ENCODE peak calls at places on chromosomes 4 and X, in nine cellular contexts. E is NCI-H1436; L is iPS-NIHi11; J is lower lobe of right lung; P is colonic mucosa; F is activated B cell treated with CpG ODN at 0.5 μM for 24 hours; S is epithelial cell of esophagus; M is activated CD4-positive, alpha-beta T cell treated with anti-CD3 and anti-CD28 coated beads, Interleukin-2, amount 50 U/mL, for 1 hour; G is naive thymus-derived CD8-positive, alpha-beta T cell. B is an unnamed sample.

GRCh38 chr4:5524900-5525299 is 183.5 kb downstream of the EVC2 start:
- DNase-seq in E (no peak), L (no peak), J (no peak), P (no peak), F (no peak), S (no peak), M (no peak), G (no peak), B (no peak)

GRCh38 chr4:186932196-186932595 is 208.5 kb upstream of the FAT1 start:
- DNase-seq in E (no peak), L (no peak), J (no peak), P (no peak), F (no peak), S (no peak), M (no peak), G (no peak), B (no peak)

GRCh38 chr4:128338634-128339355 is 51.2 kb upstream of the PGRMC2 start:
- DNase-seq in E (no peak), L (no peak), J (no peak), P (no peak), F (no peak), S (peak), M (no peak), G (no peak), B (no peak)

GRCh38 chr4:150419939-150420338 is 162.0 kb upstream of the MAB21L2 start:
- DNase-seq in E (no peak), L (no peak), J (no peak), P (no peak), F (no peak), S (no peak), M (no peak), G (no peak), B (no peak)

GRCh38 chr4:155339588-155339987 is 37.2 kb downstream of the MAP9 start:
- DNase-seq in E (no peak), L (no peak), J (no peak), P (peak), F (no peak), S (peak), M (no peak), G (no peak), B (no peak)

GRCh38 chr4:10584042-10584441 is 100.5 kb downstream of the CLNK start:
- DNase-seq in E (no peak), L (no peak), J (no peak), P (peak), F (no peak), S (peak), M (no peak), G (no peak), B (no peak)

GRCh38 chr4:181569553-181569952 is 673.6 kb upstream of the TENM3 start:
- DNase-seq in E (peak), L (peak), J (no peak), P (no peak), F (no peak), S (peak), M (no peak), G (no peak), B (no peak)

GRCh38 chrX:153398275-153398960 is 2.7 kb downstream of the PNMA6E start:
- DNase-seq in E (no peak), L (no peak), J (no peak), P (no peak), F (no peak), S (no peak), M (no peak), G (no peak), B (no peak)

GRCh38 chr4:6150046-6150735 is 50.2 kb downstream of the JAKMIP1 start:
- DNase-seq in E (no peak), L (no peak), J (no peak), P (no peak), F (no peak), S (no peak), M (no peak), G (no peak), B (no peak)

GRCh38 chr4:162943263-162943662 is 223.4 kb downstream of the NAF1 start:
- DNase-seq in E (no peak), L (peak), J (no peak), P (no peak), F (no peak), S (no peak), M (no peak), G (no peak), B (no peak)

GRCh38 chr4:155703486-155704227 is 37.0 kb downstream of the GUCY1A1 start:
- DNase-seq in E (no peak), L (no peak), J (no peak), P (no peak), F (no peak), S (peak), M (no peak), G (no peak), B (no peak)

GRCh38 chrX:63513825-63514574 is 162.9 kb upstream of the SPIN4 start:
- DNase-seq in E (no peak), L (no peak), J (no peak), P (no peak), F (no peak), S (peak), M (no peak), G (no peak), B (no peak)

GRCh38 chr4:83582289-83582756 is 46.4 kb downstream of the GPAT3 start:
- DNase-seq in E (peak), L (peak), J (no peak), P (peak), F (peak), S (peak), M (no peak), G (no peak), B (no peak)

GRCh38 chr4:88841635-88842034 is 144.0 kb upstream of the NAP1L5 start:
- DNase-seq in E (no peak), L (no peak), J (no peak), P (no peak), F (no peak), S (no peak), M (no peak), G (no peak), B (no peak)

GRCh38 chrX:14922437-14922836 is 49.2 kb downstream of the MOSPD2 start:
- DNase-seq in E (no peak), L (no peak), J (no peak), P (no peak), F (no peak), S (peak), M (no peak), G (no peak), B (no peak)

GRCh38 chrX:138849521-138849920 is 138.0 kb upstream of the FGF13 start:
- DNase-seq in E (no peak), L (no peak), J (no peak), P (no peak), F (no peak), S (no peak), M (no peak), G (no peak), B (no peak)

GRCh38 chr4:73923631-73923937 is 54.4 kb downstream of the CXCL1 start:
- DNase-seq in E (no peak), L (no peak), J (no peak), P (no peak), F (no peak), S (no peak), M (no peak), G (no peak), B (no peak)

GRCh38 chr4:161828061-161828460 is 335.7 kb downstream of the FSTL5 start:
- DNase-seq in E (no peak), L (no peak), J (no peak), P (no peak), F (no peak), S (no peak), M (no peak), G (no peak), B (no peak)

GRCh38 chr4:2586502-2586901 is 50.1 kb downstream of the FAM193A start:
- DNase-seq in E (no peak), L (no peak), J (no peak), P (no peak), F (no peak), S (no peak), M (no peak), G (no peak), B (no peak)

GRCh38 chr4:149781150-149781549 is 34.5 kb downstream of the IQCM start:
- DNase-seq in E (no peak), L (no peak), J (no peak), P (no peak), F (no peak), S (peak), M (no peak), G (no peak), B (no peak)

GRCh38 chrX:10496345-10496965 is 123.9 kb downstream of the MID1 start:
- DNase-seq in E (no peak), L (no peak), J (no peak), P (no peak), F (no peak), S (no peak), M (no peak), G (no peak), B (no peak)

GRCh38 chr4:140816806-140817205 is 60.6 kb upstream of the TBC1D9 start:
- DNase-seq in E (no peak), L (no peak), J (no peak), P (no peak), F (no peak), S (no peak), M (no peak), G (no peak), B (no peak)

GRCh38 chr4:77959566-77960338 is 97.1 kb downstream of the MRPL1 start:
- DNase-seq in E (peak), L (peak), J (no peak), P (no peak), F (no peak), S (peak), M (no peak), G (no peak), B (no peak)

GRCh38 chr4:56410247-56410646 is 23.0 kb upstream of the AASDH start:
- DNase-seq in E (peak), L (peak), J (no peak), P (peak), F (no peak), S (peak), M (no peak), G (no peak), B (no peak)

GRCh38 chr4:125679989-125680388 is 365.2 kb downstream of the FAT4 start:
- DNase-seq in E (no peak), L (no peak), J (no peak), P (no peak), F (no peak), S (no peak), M (no peak), G (no peak), B (no peak)

GRCh38 chrX:48617542-48618340 is 20.4 kb downstream of the WDR13 start:
- DNase-seq in E (no peak), L (no peak), J (no peak), P (no peak), F (no peak), S (no peak), M (no peak), G (no peak), B (no peak)

GRCh38 chr4:3825530-3825929 is 59.3 kb downstream of the ADRA2C start:
- DNase-seq in E (no peak), L (no peak), J (peak), P (no peak), F (no peak), S (no peak), M (no peak), G (no peak), B (no peak)

GRCh38 chr4:38868055-38868965 is 704 bp downstream of the FAM114A1 start:
- DNase-seq in E (no peak), L (peak), J (peak), P (peak), F (no peak), S (peak), M (no peak), G (no peak), B (no peak)

GRCh38 chr4:113394730-113395530 is 345.5 kb downstream of the ANK2 start:
- DNase-seq in E (peak), L (peak), J (no peak), P (peak), F (no peak), S (peak), M (peak), G (peak), B (no peak)

GRCh38 chr4:174517502-174517901 is 4.8 kb downstream of the HPGD start:
- DNase-seq in E (no peak), L (no peak), J (no peak), P (no peak), F (no peak), S (no peak), M (no peak), G (no peak), B (no peak)

GRCh38 chrX:150767475-150768131 is 74.4 kb downstream of the MTMR1 start:
- DNase-seq in E (no peak), L (no peak), J (no peak), P (peak), F (no peak), S (peak), M (no peak), G (no peak), B (no peak)

GRCh38 chr4:115275615-115276014 is 162.2 kb upstream of the NDST4 start:
- DNase-seq in E (no peak), L (no peak), J (no peak), P (no peak), F (no peak), S (no peak), M (no peak), G (no peak), B (no peak)

GRCh38 chrX:18574591-18574990 is 97.3 kb downstream of the RS1 start:
- DNase-seq in E (no peak), L (no peak), J (no peak), P (no peak), F (no peak), S (peak), M (no peak), G (no peak), B (no peak)

GRCh38 chrX:16852617-16853179 is 17.5 kb downstream of the RBBP7 start:
- DNase-seq in E (no peak), L (no peak), J (no peak), P (no peak), F (no peak), S (peak), M (no peak), G (no peak), B (no peak)

GRCh38 chr4:74133786-74134499 is 24.0 kb upstream of the MTHFD2L start:
- DNase-seq in E (peak), L (peak), J (peak), P (peak), F (no peak), S (peak), M (peak), G (peak), B (no peak)

GRCh38 chr4:150139297-150139696 is 61.1 kb downstream of the DCLK2 start:
- DNase-seq in E (no peak), L (no peak), J (no peak), P (no peak), F (no peak), S (no peak), M (no peak), G (no peak), B (no peak)

B was measured in type B pancreatic cell.